ENCODE peak calls at places on chromosomes 4 and X, in four cellular contexts. A is mesenchymal stem cell, O is H9, X is neuronal stem cell. G is an unnamed sample.

GRCh38 chrX:95383778-95384177 is 1300.9 kb upstream of the DIAPH2 start:
- DNase-seq in A (no peak), X (no peak), O (no peak), G (no peak)

GRCh38 chr4:1238676-1239000 is 10.3 kb downstream of the CTBP1 start:
- DNase-seq in O (no peak), A (no peak), X (no peak), G (no peak)

GRCh38 chr4:46937493-46937892 is 28.4 kb upstream of the COX7B2 start:
- DNase-seq in A (no peak), O (no peak), X (no peak), G (no peak)

GRCh38 chr4:7705062-7705461 is 234.6 kb downstream of the AFAP1 start:
- DNase-seq in X (no peak), O (peak; percentile 69), A (no peak), G (no peak)

GRCh38 chrX:4572652-4573051 is 859.2 kb upstream of the PRKX start:
- DNase-seq in A (no peak), O (no peak), X (peak; percentile 3), G (no peak)

GRCh38 chr4:112410364-112410763 is 105.6 kb downstream of the NEUROG2 start:
- DNase-seq in O (no peak), X (no peak), A (no peak), G (no peak)

GRCh38 chr4:9762823-9763475 is 18.5 kb upstream of the DRD5 start:
- DNase-seq in X (peak; percentile 76), O (peak; percentile 75), A (peak; percentile 3), G (peak; percentile 55)

GRCh38 chrX:154409222-154409871 is at the start of gene DNASE1L1:
- DNase-seq in A (peak; percentile 91), O (peak; percentile 97), X (peak; percentile 69), G (peak; percentile 87)

GRCh38 chrX:133922390-133922772 is 63.0 kb downstream of the GPC3 start:
- DNase-seq in X (no peak), A (no peak), O (no peak), G (no peak)
- H2AK5ac ChIP-seq in X (no peak overlapping the region), A (no peak overlapping the region), O (no peak overlapping the region), G (no peak overlapping the region)

DNA sequence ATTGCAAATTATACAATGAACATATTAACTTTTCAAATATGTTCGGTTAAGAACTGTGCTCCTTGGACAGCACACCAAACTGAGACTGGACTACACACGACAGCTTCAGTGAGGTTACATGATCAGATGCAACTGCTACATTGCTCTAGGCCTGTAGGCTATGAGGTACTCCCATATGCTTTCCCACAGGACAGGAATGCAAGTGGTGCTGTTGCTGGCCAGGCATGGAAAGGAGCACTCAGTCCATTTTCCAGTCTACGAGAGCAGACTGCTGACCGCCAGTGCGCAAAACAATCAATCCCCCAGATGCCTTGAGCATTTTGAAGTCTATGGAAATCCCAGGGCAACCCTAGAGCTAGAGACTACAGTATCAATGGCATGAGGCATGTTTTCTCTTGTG is 70.9 kb upstream of the SPP1 start:
- DNase-seq in A (no peak), X (no peak), O (no peak), G (no peak)
- H2BK15ac ChIP-seq in A (no peak overlapping the region), X (no peak overlapping the region), O (no peak overlapping the region), G (no peak overlapping the region)

DNA sequence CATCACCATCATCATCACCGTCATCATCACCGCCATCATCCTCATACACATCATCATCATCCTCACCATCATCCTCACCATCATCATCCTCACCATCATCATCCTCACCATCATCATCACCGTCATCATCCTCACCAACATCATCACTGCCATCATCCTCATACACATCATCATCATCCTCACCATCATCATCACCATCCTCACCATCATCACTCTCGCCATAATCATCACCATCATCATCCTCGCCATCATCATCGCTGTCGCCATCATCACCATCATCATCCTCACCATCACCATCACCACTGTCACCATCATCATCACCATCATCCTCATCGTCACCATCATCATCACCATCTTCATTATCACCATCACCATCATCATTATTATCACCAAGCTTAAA is 19.8 kb upstream of the DHRSX start:
- DNase-seq in O (no peak), A (no peak), X (no peak), G (no peak)
- H2AK5ac ChIP-seq in O (no peak overlapping the region), A (no peak overlapping the region), X (no peak overlapping the region), G (no peak overlapping the region)

DNA sequence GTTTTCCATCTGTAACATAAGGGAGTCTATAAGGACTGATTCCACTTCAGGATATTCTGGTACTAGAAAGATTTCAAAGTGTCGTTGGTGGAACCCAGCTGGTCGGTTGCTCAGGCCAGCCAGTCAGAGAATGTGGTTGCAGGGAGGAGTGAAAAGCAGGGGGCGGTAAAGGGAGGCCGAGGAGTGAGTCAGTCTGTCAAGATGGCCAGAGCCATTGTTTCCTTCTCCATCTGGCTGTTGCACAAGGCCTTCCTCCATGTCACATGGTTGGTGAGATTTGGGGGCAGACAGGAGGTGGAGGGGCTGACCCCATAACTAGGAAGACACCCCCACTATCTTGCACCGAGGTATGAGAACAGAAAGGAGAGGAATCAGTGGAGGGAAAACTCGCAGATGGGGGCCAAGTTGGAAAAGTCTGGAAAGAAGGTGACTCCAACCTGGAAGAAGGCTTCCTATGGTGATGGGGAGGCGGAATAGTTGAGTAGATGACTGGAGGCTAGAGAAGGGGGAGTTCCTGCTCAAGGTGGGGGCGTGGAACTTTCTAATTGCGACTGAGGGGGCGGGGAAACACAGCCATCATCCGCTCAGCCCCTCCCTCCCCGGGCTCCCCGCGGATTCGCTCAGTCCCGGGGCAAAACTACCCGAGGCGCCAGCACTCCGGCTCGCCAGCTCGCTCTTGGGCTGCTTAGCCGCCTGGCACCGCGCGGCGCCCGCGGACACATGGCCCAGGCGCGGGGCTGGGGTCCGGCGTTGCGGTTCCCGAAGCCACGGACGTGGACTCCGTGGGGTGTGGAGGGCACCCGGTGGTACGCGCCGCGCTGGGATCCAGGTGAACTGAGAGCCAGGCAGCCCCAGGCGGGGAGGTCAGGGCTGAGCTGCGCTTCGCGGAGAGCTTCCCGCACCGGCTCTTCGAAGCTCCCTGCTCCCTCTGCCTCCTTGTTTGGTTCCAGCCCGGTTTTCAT is 38.5 kb downstream of the STARD8 start:
- DNase-seq in O (peak; percentile 71), X (no peak), A (peak; percentile 26), G (peak; percentile 76)
- H2BK15ac ChIP-seq in O (no peak overlapping the region), X (no peak overlapping the region), A (no peak overlapping the region), G (no peak overlapping the region)

DNA sequence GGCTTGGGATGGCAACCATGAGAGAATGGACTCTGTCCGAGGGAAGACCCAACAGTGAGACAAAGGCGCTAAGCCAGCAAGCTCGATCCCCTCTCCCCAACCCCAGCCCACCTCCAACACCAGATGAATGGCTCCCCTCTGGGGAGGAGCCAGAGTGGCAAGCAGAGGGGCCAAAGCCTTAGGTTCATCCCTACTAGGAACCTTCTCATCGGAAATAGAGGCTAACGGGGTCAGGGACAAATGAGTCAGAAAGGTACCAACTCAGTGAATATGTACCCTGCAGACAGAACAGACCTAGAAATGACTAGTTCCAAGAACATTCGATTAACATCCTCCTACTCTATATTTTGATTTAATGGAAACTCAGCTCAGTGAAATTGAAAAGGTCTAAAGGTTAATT is 73.9 kb downstream of the NSG1 start:
- DNase-seq in O (no peak), A (no peak), X (no peak), G (no peak)
- H2AK5ac ChIP-seq in O (no peak overlapping the region), A (no peak overlapping the region), X (no peak overlapping the region), G (no peak overlapping the region)

G was measured in IMR-90.